ENCODE peak calls at places on chromosomes 7 and 10, in ten cellular contexts. K is RCC 7860; R is progenitor cell of endocrine pancreas; J is EH; T is stimulated activated naive CD8-positive, alpha-beta T cell treated with anti-CD3 and anti-CD28 coated beads, Interleukin-15, amount 100 ng/mL, for 72 hours; U is naive thymus-derived CD8-positive, alpha-beta T cell; P is NCI-H748 treated with DMSO at 0.1 percent for 48 hours; H is BE2C; L is foreskin fibroblast; M is sciatic nerve. F is an unnamed sample.

GRCh38 chr10:98020784-98021183 is 9.6 kb downstream of the CRTAC1 start:
- DNase-seq in K (no peak), R (no peak), J (no peak), T (no peak), U (no peak), P (no peak), H (no peak), L (no peak), M (no peak), F (no peak)

GRCh38 chr10:130341325-130341724 is 205.1 kb downstream of the GLRX3 start:
- DNase-seq in K (no peak), R (peak), J (no peak), T (no peak), U (no peak), P (peak), H (no peak), L (no peak), M (no peak), F (no peak)

GRCh38 chr7:128362670-128363069 is 1.2 kb upstream of the PRRT4 start:
- DNase-seq in K (peak), R (no peak), J (peak), T (no peak), U (no peak), P (no peak), H (no peak), L (peak), M (no peak), F (no peak)

GRCh38 chr10:128657508-128657907 is 531.3 kb upstream of the MKI67 start:
- DNase-seq in K (no peak), R (no peak), J (no peak), T (no peak), U (no peak), P (no peak), H (no peak), L (no peak), M (no peak), F (peak)

GRCh38 chr10:7494034-7494433 is 83.2 kb upstream of the SFMBT2 start:
- DNase-seq in K (no peak), R (no peak), J (no peak), T (no peak), U (no peak), P (peak), H (no peak), L (no peak), M (no peak), F (no peak)

GRCh38 chr10:112634096-112634830 is 187.2 kb downstream of the VTI1A start:
- DNase-seq in K (no peak), R (no peak), J (peak), T (no peak), U (no peak), P (no peak), H (no peak), L (peak), M (no peak), F (no peak)

GRCh38 chr10:99700649-99701048 is 31.3 kb downstream of the COX15 start:
- DNase-seq in K (no peak), R (no peak), J (no peak), T (no peak), U (no peak), P (no peak), H (no peak), L (no peak), M (no peak), F (no peak)

GRCh38 chr10:129096340-129096984 is 370.6 kb upstream of the MGMT start:
- DNase-seq in K (no peak), R (no peak), J (no peak), T (no peak), U (no peak), P (no peak), H (no peak), L (peak), M (no peak), F (no peak)